ENCODE peak calls at places on chromosomes 4 and X, in eight cellular contexts. A is heart right ventricle; Q is CD8-positive, alpha-beta T cell; B is astrocyte; D is uterus; H is GM10248; O is body of pancreas; E is AG10803. M is an unnamed sample.

GRCh38 chrX:74613350-74614192 is 853 bp downstream of the RLIM start:
- DNase-seq in A (no peak), H (no peak), B (peak; percentile 12), O (no peak), D (no peak), E (peak; percentile 39), Q (peak; percentile 19), M (no peak)

GRCh38 chrX:107625776-107626175 is 2.5 kb upstream of the PRPS1 start:
- DNase-seq in B (no peak), A (no peak), H (no peak), Q (no peak), D (no peak), O (no peak), E (no peak), M (no peak)

GRCh38 chrX:29496636-29497180 is 718.7 kb upstream of the MAGEB2 start:
- DNase-seq in B (no peak), O (no peak), H (no peak), A (no peak), D (no peak), E (peak; percentile 18), Q (no peak), M (no peak)

GRCh38 chrX:119549327-119550016 is 15.7 kb downstream of the STEEP1 start:
- DNase-seq in E (no peak), Q (no peak), H (no peak), B (no peak), O (no peak), D (no peak), A (no peak), M (no peak)

GRCh38 chrX:81261576-81261975 is 59.7 kb downstream of the SH3BGRL start:
- DNase-seq in B (peak; percentile 78), H (no peak), A (no peak), O (no peak), Q (no peak), D (no peak), E (peak; percentile 45), M (no peak)

GRCh38 chrX:9566150-9566621 is 101.3 kb downstream of the TBL1X start:
- DNase-seq in D (peak; percentile 55), B (peak; percentile 88), Q (no peak), H (no peak), E (peak; percentile 87), A (peak; percentile 54), O (peak; percentile 47), M (no peak)

GRCh38 chr4:4735870-4736269 is 123.6 kb upstream of the MSX1 start:
- DNase-seq in E (peak; percentile 10), O (no peak), H (no peak), B (peak; percentile 6), D (peak; percentile 63), A (no peak), Q (no peak), M (no peak)

GRCh38 chr4:138050601-138051000 is 191.5 kb downstream of the SLC7A11 start:
- DNase-seq in A (no peak), B (no peak), O (no peak), D (no peak), Q (no peak), E (no peak), H (no peak), M (no peak)

GRCh38 chr4:151313306-151314028 is 11.9 kb downstream of the SH3D19 start:
- DNase-seq in E (no peak), A (no peak), Q (no peak), H (no peak), O (no peak), B (no peak), D (no peak), M (no peak)

DNA sequence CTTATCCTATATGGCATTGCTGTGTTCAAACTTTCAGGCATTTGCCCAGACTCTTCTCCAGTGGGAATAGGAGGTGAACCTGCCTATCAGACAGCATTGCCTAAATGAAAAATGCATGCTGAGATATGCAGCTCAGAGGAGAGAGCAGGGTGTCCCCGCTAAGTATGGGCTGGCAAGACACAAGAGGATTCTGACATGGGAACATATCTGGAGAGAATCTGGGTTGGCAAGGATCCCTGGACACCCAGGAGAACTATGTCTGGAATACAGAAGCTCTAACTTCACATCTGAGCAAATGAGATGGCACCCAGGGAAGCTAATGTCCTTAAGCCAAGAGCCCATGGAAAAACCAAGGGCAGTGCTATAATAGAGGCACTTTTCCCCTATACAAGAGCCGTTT is 18.4 kb downstream of the PPARGC1A start:
- DNase-seq in A (no peak), B (no peak), E (no peak), D (no peak), Q (no peak), H (no peak), O (no peak), M (no peak)
- TF ChIP-seq CTCF in A (no peak), B (no peak), E (no peak), D (no peak), Q (no peak), H (no peak), O (no peak), M (no peak)

DNA sequence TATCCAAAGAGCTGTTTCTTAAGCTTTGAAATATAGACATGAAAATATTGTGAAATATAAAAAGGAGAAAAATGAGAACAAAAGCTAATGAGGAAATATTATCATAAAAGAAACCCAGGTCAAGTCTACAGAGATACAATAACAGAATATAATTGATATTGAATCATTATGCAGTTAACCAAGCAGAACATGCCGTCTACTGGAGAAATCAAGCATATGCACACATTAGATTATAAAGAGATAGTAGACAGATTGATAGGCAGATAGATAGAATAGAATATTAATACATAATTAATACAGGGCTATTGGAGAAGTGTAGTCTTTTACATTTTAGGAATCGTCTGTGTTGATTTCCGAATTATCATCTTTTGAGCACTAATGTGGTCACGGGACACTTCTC is 208.5 kb downstream of the EPHA5 start:
- DNase-seq in E (no peak), Q (no peak), A (no peak), H (no peak), D (no peak), B (no peak), O (no peak), M (no peak)
- TF ChIP-seq CTCF in E (no peak), Q (no peak), A (no peak), H (no peak), D (no peak), B (no peak), O (no peak), M (no peak)

GRCh38 chr4:173797296-173797695 is 267.3 kb upstream of the HAND2 start:
- DNase-seq in B (no peak), D (no peak), E (peak; percentile 40), O (no peak), A (no peak), Q (no peak), H (no peak), M (no peak)
- TF ChIP-seq CTCF in B (no peak), D (no peak), E (no peak), O (no peak), A (no peak), Q (no peak), H (no peak), M (no peak)

GRCh38 chr4:82126641-82127040 is 247.2 kb downstream of the HNRNPD start:
- DNase-seq in H (no peak), E (no peak), B (no peak), A (no peak), Q (no peak), O (no peak), D (no peak), M (no peak)

GRCh38 chr4:82123934-82124333 is 249.9 kb downstream of the HNRNPD start:
- DNase-seq in E (no peak), H (no peak), Q (peak; percentile 32), D (no peak), O (no peak), B (no peak), A (no peak), M (no peak)

GRCh38 chr4:82125170-82125862 is 248.5 kb downstream of the HNRNPD start:
- DNase-seq in D (no peak), E (no peak), O (no peak), B (no peak), Q (no peak), H (no peak), A (no peak), M (no peak)

GRCh38 chr4:82124365-82124764 is 249.4 kb downstream of the HNRNPD start:
- DNase-seq in E (no peak), A (no peak), B (no peak), Q (no peak), D (no peak), O (no peak), H (no peak), M (no peak)

GRCh38 chr4:82125863-82126297 is 247.9 kb downstream of the HNRNPD start:
- DNase-seq in D (no peak), Q (no peak), A (no peak), B (no peak), O (no peak), H (no peak), E (no peak), M (no peak)
- TF ChIP-seq CTCF in D (no peak), Q (no peak), A (no peak), B (no peak), O (no peak), H (no peak), E (no peak), M (no peak)

GRCh38 chrX:3345281-3346081 is 971 bp downstream of the MXRA5 start:
- DNase-seq in E (peak; percentile 76), A (peak; percentile 22), O (peak; percentile 80), Q (no peak), B (peak; percentile 44), D (peak; percentile 56), H (no peak), M (peak; percentile 46)
- TF ChIP-seq CTCF in E (no peak), A (no peak), O (no peak), Q (no peak), B (no peak), D (no peak), H (no peak), M (no peak)

GRCh38 chr4:124329134-124329533 is 383.4 kb downstream of the ANKRD50 start:
- DNase-seq in B (no peak), A (no peak), D (no peak), O (no peak), H (no peak), E (no peak), Q (no peak), M (no peak)

GRCh38 chr4:124334119-124334518 is 378.4 kb downstream of the ANKRD50 start:
- DNase-seq in A (peak; percentile 56), D (no peak), H (no peak), Q (no peak), E (peak; percentile 85), O (peak; percentile 40), B (peak; percentile 73), M (no peak)

GRCh38 chr4:124333466-124333865 is 379.1 kb downstream of the ANKRD50 start:
- DNase-seq in H (no peak), A (no peak), E (no peak), B (no peak), Q (no peak), O (no peak), D (no peak), M (no peak)

GRCh38 chr4:124325676-124326075 is 386.9 kb downstream of the ANKRD50 start:
- DNase-seq in O (no peak), D (no peak), Q (no peak), B (no peak), H (no peak), A (no peak), E (no peak), M (no peak)

GRCh38 chr4:124330045-124330444 is 382.5 kb downstream of the ANKRD50 start:
- DNase-seq in A (no peak), B (no peak), Q (no peak), D (no peak), E (no peak), O (no peak), H (no peak), M (no peak)
- TF ChIP-seq CTCF in A (no peak), B (no peak), Q (no peak), D (no peak), E (no peak), O (no peak), H (no peak), M (no peak)